ENCODE peak calls at places on chromosomes 2 and 18, in seven cellular contexts. L is tibial artery; X is fibroblast of pulmonary artery; S is HuH-7.5; F is activated CD4-positive, alpha-beta T cell treated with anti-CD3 and anti-CD28 coated beads, Interleukin-2, amount 50 U/mL, for 1 hour; I is AG08396; R is activated CD8-positive, alpha-beta memory T cell treated with anti-CD3 and anti-CD28 coated beads for 48 hours. A is an unnamed sample.

GRCh38 chr18:56977284-56977683 is 169.6 kb upstream of the BOD1L2 start:
- DNase-seq in L (no peak), X (no peak), S (no peak), F (no peak), I (no peak), R (no peak), A (no peak)

GRCh38 chr2:108531674-108532055 is 2.6 kb upstream of the LIMS1 start:
- DNase-seq in L (no peak), X (no peak), S (no peak), F (no peak), I (no peak), R (no peak), A (no peak)

GRCh38 chr2:228675042-228675441 is 493.6 kb upstream of the SPHKAP start:
- DNase-seq in L (no peak), X (peak; percentile 78), S (no peak), F (no peak), I (peak; percentile 25), R (no peak), A (no peak)

GRCh38 chr2:101293544-101293943 is 15.0 kb downstream of the RNF149 start:
- DNase-seq in L (no peak), X (no peak), S (no peak), F (no peak), I (no peak), R (no peak), A (no peak)

GRCh38 chr2:218999881-219000568 is 6.8 kb upstream of the CRYBA2 start:
- DNase-seq in L (no peak), X (no peak), S (no peak), F (no peak), I (no peak), R (no peak), A (no peak)

GRCh38 chr2:74291891-74292621 is 51.2 kb downstream of the SLC4A5 start:
- DNase-seq in L (no peak), X (no peak), S (no peak), F (no peak), I (no peak), R (no peak), A (no peak)

GRCh38 chr2:233105930-233106329 is 45.8 kb downstream of the INPP5D start:
- DNase-seq in L (no peak), X (no peak), S (no peak), F (no peak), I (no peak), R (no peak), A (no peak)

GRCh38 chr2:152497481-152498052 is 162.6 kb downstream of the FMNL2 start:
- DNase-seq in L (no peak), X (peak; percentile 76), S (no peak), F (no peak), I (no peak), R (no peak), A (no peak)

GRCh38 chr18:77052656-77053309 is 79.8 kb downstream of the MBP start:
- DNase-seq in L (no peak), X (no peak), S (no peak), F (no peak), I (no peak), R (no peak), A (no peak)

GRCh38 chr18:5894613-5895299 is 566 bp downstream of the TMEM200C start:
- DNase-seq in L (peak; percentile 54), X (no peak), S (no peak), F (no peak), I (no peak), R (no peak), A (no peak)

GRCh38 chr2:202375006-202375610 is 1.0 kb upstream of the BMPR2 start:
- DNase-seq in L (peak; percentile 79), X (peak; percentile 91), S (peak; percentile 13), F (peak; percentile 54), I (peak; percentile 44), R (no peak), A (peak; percentile 68)

GRCh38 chr18:22489694-22490093 is 72.0 kb upstream of the CTAGE1 start:
- DNase-seq in L (no peak), X (peak; percentile 26), S (peak; percentile 53), F (no peak), I (no peak), R (no peak), A (no peak)

GRCh38 chr2:142082363-142082762 is 48.5 kb downstream of the LRP1B start:
- DNase-seq in L (no peak), X (no peak), S (no peak), F (no peak), I (no peak), R (no peak), A (no peak)

GRCh38 chr2:108919571-108920373 is 69.2 kb downstream of the EDAR start:
- DNase-seq in L (peak; percentile 41), X (no peak), S (no peak), F (no peak), I (no peak), R (no peak), A (no peak)

GRCh38 chr2:238370482-238371372 is 50.4 kb downstream of the TRAF3IP1 start:
- DNase-seq in L (no peak), X (peak; percentile 81), S (peak; percentile 52), F (peak; percentile 34), I (peak; percentile 77), R (peak; percentile 16), A (peak; percentile 64)

A was measured in naive thymus-derived CD8-positive, alpha-beta T cell.